ENCODE peak calls at places on chromosomes 11 and 22, in nine cellular contexts. One of them, this sample, is unnamed.

GRCh38 chr11:101870510-101870909 is 44.3 kb upstream of the CEP126 start:
- DNase-seq in neural progenitor cell: no peak
- DNase-seq in GM23248: peak
- DNase-seq in GM23338: no peak
- DNase-seq in SK-N-SH: no peak
- DNase-seq in hepatocyte: peak
- DNase-seq in HCT116: peak
- DNase-seq in PC-3: peak
- DNase-seq in MM.1S: no peak
- DNase-seq in this sample: no peak

GRCh38 chr11:120929090-120929489 is 94.8 kb upstream of the TBCEL start:
- DNase-seq in neural progenitor cell: no peak
- DNase-seq in GM23248: peak
- DNase-seq in GM23338: no peak
- DNase-seq in SK-N-SH: no peak
- DNase-seq in hepatocyte: no peak
- DNase-seq in HCT116: no peak
- DNase-seq in PC-3: no peak
- DNase-seq in MM.1S: no peak
- DNase-seq in this sample: no peak

GRCh38 chr11:77347962-77348361 is 46.5 kb upstream of the GDPD4 start:
- DNase-seq in neural progenitor cell: no peak
- DNase-seq in GM23248: no peak
- DNase-seq in GM23338: no peak
- DNase-seq in SK-N-SH: no peak
- DNase-seq in hepatocyte: no peak
- DNase-seq in HCT116: no peak
- DNase-seq in PC-3: no peak
- DNase-seq in MM.1S: no peak
- DNase-seq in this sample: no peak

GRCh38 chr22:23196165-23196564 is 15.9 kb downstream of the BCR start:
- DNase-seq in neural progenitor cell: no peak
- DNase-seq in GM23248: no peak
- DNase-seq in GM23338: no peak
- DNase-seq in SK-N-SH: no peak
- DNase-seq in hepatocyte: no peak
- DNase-seq in HCT116: no peak
- DNase-seq in PC-3: no peak
- DNase-seq in MM.1S: no peak
- DNase-seq in this sample: no peak

GRCh38 chr11:42770444-42771065 is 541.2 kb upstream of the API5 start:
- DNase-seq in neural progenitor cell: peak
- DNase-seq in GM23248: peak
- DNase-seq in GM23338: peak
- DNase-seq in SK-N-SH: peak
- DNase-seq in hepatocyte: peak
- DNase-seq in HCT116: no peak
- DNase-seq in PC-3: peak
- DNase-seq in MM.1S: peak
- DNase-seq in this sample: peak

GRCh38 chr11:126512741-126513715 is 157.5 kb downstream of the ST3GAL4 start:
- DNase-seq in neural progenitor cell: no peak
- DNase-seq in GM23248: no peak
- DNase-seq in GM23338: no peak
- DNase-seq in SK-N-SH: no peak
- DNase-seq in hepatocyte: no peak
- DNase-seq in HCT116: no peak
- DNase-seq in PC-3: no peak
- DNase-seq in MM.1S: no peak
- DNase-seq in this sample: no peak

GRCh38 chr11:115266066-115266465 is 238.1 kb downstream of the CADM1 start:
- DNase-seq in neural progenitor cell: no peak
- DNase-seq in GM23248: no peak
- DNase-seq in GM23338: no peak
- DNase-seq in SK-N-SH: no peak
- DNase-seq in hepatocyte: no peak
- DNase-seq in HCT116: no peak
- DNase-seq in PC-3: no peak
- DNase-seq in MM.1S: no peak
- DNase-seq in this sample: no peak

GRCh38 chr11:22703040-22703439 is 36.6 kb downstream of the GAS2 start:
- DNase-seq in neural progenitor cell: peak
- DNase-seq in GM23248: peak
- DNase-seq in GM23338: peak
- DNase-seq in SK-N-SH: no peak
- DNase-seq in hepatocyte: peak
- DNase-seq in HCT116: peak
- DNase-seq in PC-3: peak
- DNase-seq in MM.1S: no peak
- DNase-seq in this sample: no peak

GRCh38 chr11:12050470-12050891 is 42.1 kb upstream of the DKK3 start:
- DNase-seq in neural progenitor cell: no peak
- DNase-seq in GM23248: no peak
- DNase-seq in GM23338: peak
- DNase-seq in SK-N-SH: no peak
- DNase-seq in hepatocyte: no peak
- DNase-seq in HCT116: no peak
- DNase-seq in PC-3: no peak
- DNase-seq in MM.1S: no peak
- DNase-seq in this sample: no peak

GRCh38 chr22:42033263-42034181 is 34.9 kb downstream of the WBP2NL start:
- DNase-seq in neural progenitor cell: no peak
- DNase-seq in GM23248: no peak
- DNase-seq in GM23338: no peak
- DNase-seq in SK-N-SH: no peak
- DNase-seq in hepatocyte: no peak
- DNase-seq in HCT116: no peak
- DNase-seq in PC-3: no peak
- DNase-seq in MM.1S: no peak
- DNase-seq in this sample: peak

GRCh38 chr11:33530824-33531223 is 169.8 kb downstream of the C11orf91 start:
- DNase-seq in neural progenitor cell: no peak
- DNase-seq in GM23248: peak
- DNase-seq in GM23338: no peak
- DNase-seq in SK-N-SH: no peak
- DNase-seq in hepatocyte: no peak
- DNase-seq in HCT116: no peak
- DNase-seq in PC-3: peak
- DNase-seq in MM.1S: no peak
- DNase-seq in this sample: no peak

GRCh38 chr22:47693606-47694005 is 931.2 kb downstream of the TBC1D22A start:
- DNase-seq in neural progenitor cell: no peak
- DNase-seq in GM23248: no peak
- DNase-seq in GM23338: no peak
- DNase-seq in SK-N-SH: no peak
- DNase-seq in hepatocyte: no peak
- DNase-seq in HCT116: no peak
- DNase-seq in PC-3: no peak
- DNase-seq in MM.1S: no peak
- DNase-seq in this sample: no peak

GRCh38 chr11:117094776-117095175 is 3.5 kb downstream of the SIK3 start:
- DNase-seq in neural progenitor cell: peak
- DNase-seq in GM23248: peak
- DNase-seq in GM23338: peak
- DNase-seq in SK-N-SH: no peak
- DNase-seq in hepatocyte: peak
- DNase-seq in HCT116: no peak
- DNase-seq in PC-3: peak
- DNase-seq in MM.1S: no peak
- DNase-seq in this sample: no peak

GRCh38 chr22:21022955-21023614 is 8.1 kb downstream of the P2RX6 start:
- DNase-seq in neural progenitor cell: no peak
- DNase-seq in GM23248: no peak
- DNase-seq in GM23338: no peak
- DNase-seq in SK-N-SH: no peak
- DNase-seq in hepatocyte: no peak
- DNase-seq in HCT116: no peak
- DNase-seq in PC-3: no peak
- DNase-seq in MM.1S: no peak
- DNase-seq in this sample: no peak

GRCh38 chr11:375065-376025 is 6.0 kb downstream of the B4GALNT4 start:
- DNase-seq in neural progenitor cell: no peak
- DNase-seq in GM23248: no peak
- DNase-seq in GM23338: no peak
- DNase-seq in SK-N-SH: peak
- DNase-seq in hepatocyte: no peak
- DNase-seq in HCT116: no peak
- DNase-seq in PC-3: no peak
- DNase-seq in MM.1S: no peak
- DNase-seq in this sample: no peak

DNA sequence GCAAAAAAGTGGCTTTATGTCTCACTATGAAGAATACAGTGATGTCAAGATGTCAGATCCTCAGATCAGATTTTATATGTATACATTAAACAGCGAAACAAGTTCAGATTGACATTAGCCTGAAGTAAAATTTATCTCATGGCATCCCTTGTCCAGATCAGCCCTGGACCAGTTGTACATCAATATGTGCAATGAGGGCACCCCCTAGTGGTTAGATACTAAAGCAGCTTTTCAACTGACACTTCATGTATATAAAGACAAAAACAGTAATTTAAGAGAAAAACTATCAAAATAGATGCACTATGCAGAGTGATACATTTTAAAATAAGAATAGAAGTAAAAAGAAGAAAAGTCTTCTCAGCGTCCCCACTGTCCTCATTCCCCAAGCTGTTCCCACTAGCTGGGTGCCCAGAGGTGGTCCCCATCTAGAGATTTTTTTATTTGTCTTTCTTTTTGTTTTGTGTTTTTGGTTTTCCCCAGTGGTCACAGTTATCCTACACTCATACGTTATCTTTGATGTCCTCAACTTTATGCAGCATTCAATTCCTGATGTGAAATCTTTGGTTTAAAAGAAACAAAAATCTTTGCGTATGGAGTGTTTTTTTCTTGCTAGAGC is 2193.4 kb upstream of the RAG2 start:
- DNase-seq in neural progenitor cell: peak
- DNase-seq in GM23248: peak
- DNase-seq in GM23338: peak
- DNase-seq in SK-N-SH: peak
- DNase-seq in hepatocyte: peak
- DNase-seq in HCT116: peak
- DNase-seq in PC-3: peak
- DNase-seq in MM.1S: peak
- DNase-seq in this sample: peak
- TF ChIP-seq EZH2phosphoT487 in neural progenitor cell: no peak
- TF ChIP-seq EZH2phosphoT487 in GM23248: no peak
- TF ChIP-seq EZH2phosphoT487 in GM23338: no peak
- TF ChIP-seq EZH2phosphoT487 in SK-N-SH: no peak
- TF ChIP-seq EZH2phosphoT487 in hepatocyte: no peak
- TF ChIP-seq EZH2phosphoT487 in HCT116: no peak
- TF ChIP-seq EZH2phosphoT487 in PC-3: no peak
- TF ChIP-seq EZH2phosphoT487 in MM.1S: no peak
- TF ChIP-seq EZH2phosphoT487 in this sample: no peak

DNA sequence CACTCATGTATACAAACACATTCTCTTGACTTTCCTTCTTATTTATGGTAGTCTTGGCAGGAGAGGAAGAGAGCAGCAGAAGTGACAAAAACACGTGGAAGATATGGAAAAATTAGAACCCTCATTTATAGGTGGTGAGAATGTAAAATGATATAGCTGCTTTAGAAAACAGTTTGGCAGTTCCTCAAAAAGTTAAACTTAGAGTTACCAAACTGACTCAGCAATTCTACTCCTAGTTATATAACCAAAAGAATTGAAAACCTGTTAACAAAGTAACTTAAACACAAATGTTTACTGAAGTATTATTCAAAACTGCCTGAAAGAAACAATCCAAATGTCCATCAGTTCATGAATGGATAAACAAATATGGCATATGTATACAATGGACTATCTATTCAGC is 16.8 kb downstream of the NUCB2 start:
- DNase-seq in neural progenitor cell: no peak
- DNase-seq in GM23248: no peak
- DNase-seq in GM23338: no peak
- DNase-seq in SK-N-SH: no peak
- DNase-seq in hepatocyte: no peak
- DNase-seq in HCT116: no peak
- DNase-seq in PC-3: no peak
- DNase-seq in MM.1S: no peak
- DNase-seq in this sample: no peak
- H3K27ac ChIP-seq in neural progenitor cell: no peak
- H3K27ac ChIP-seq in GM23248: no peak
- H3K27ac ChIP-seq in GM23338: no peak
- H3K27ac ChIP-seq in SK-N-SH: no peak
- H3K27ac ChIP-seq in hepatocyte: no peak
- H3K27ac ChIP-seq in HCT116: no peak
- H3K27ac ChIP-seq in PC-3: no peak
- H3K27ac ChIP-seq in MM.1S: no peak
- H3K27ac ChIP-seq in this sample: no peak

DNA sequence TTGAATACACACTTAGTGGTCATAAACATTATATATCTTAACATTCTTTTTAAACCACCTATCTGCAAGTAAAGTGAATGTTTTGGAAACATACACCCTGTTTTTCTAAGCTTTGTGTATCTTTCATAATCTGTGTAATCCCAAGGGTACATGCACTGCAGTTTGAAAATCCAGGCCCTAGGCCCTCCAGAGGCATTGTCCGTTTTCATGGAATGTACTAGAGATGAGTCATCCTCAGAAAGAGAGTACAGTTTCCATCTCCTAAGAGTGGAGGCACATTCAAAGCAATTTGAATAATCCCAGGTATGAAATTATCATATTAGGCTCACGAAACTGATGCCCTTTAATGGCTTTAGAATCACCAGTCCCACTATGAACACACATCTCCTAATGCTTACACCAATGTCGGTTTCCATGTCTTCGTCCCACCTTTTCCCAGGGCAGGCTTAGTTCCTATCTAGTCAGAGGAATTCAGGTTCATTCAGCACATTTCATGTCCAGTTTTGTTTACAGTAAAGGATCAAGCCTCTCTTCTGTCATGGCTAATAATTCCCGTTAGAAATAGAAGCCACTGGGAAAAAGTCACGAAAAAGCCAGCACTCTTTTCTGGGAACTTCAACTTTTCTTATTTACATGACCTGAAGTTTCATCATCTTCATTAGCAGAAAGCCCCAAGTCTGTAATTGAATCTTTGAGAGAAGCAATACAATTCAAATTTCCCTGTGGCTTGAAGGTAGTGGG is 39.5 kb upstream of the CD44 start:
- DNase-seq in neural progenitor cell: no peak
- DNase-seq in GM23248: peak
- DNase-seq in GM23338: no peak
- DNase-seq in SK-N-SH: no peak
- DNase-seq in hepatocyte: no peak
- DNase-seq in HCT116: no peak
- DNase-seq in PC-3: peak
- DNase-seq in MM.1S: no peak
- DNase-seq in this sample: no peak
- TF ChIP-seq EZH2phosphoT487 in neural progenitor cell: no peak
- TF ChIP-seq EZH2phosphoT487 in GM23248: no peak
- TF ChIP-seq EZH2phosphoT487 in GM23338: no peak
- TF ChIP-seq EZH2phosphoT487 in SK-N-SH: no peak
- TF ChIP-seq EZH2phosphoT487 in hepatocyte: no peak
- TF ChIP-seq EZH2phosphoT487 in HCT116: no peak
- TF ChIP-seq EZH2phosphoT487 in PC-3: no peak
- TF ChIP-seq EZH2phosphoT487 in MM.1S: no peak
- TF ChIP-seq EZH2phosphoT487 in this sample: no peak

DNA sequence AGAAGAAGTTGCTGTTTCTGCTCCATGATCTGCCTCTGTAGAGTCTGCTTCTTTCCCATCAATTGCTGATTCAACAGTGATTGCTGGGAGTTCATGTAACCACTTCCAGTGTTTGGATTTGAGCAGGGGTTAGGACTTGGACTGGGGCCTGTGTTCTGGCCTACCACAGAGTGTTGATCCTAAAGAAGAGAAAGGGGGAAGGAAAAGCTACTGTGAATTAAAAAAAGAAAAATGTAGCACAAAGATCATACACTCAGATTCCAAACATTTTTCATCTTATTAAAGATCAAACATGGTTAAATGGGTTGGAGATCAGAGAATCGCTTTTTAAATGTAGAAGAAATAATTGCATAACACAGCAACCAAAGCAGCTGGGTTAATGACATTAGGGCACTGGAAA is 67.6 kb upstream of the MTMR2 start:
- DNase-seq in neural progenitor cell: no peak
- DNase-seq in GM23248: peak
- DNase-seq in GM23338: no peak
- DNase-seq in SK-N-SH: no peak
- DNase-seq in hepatocyte: no peak
- DNase-seq in HCT116: no peak
- DNase-seq in PC-3: no peak
- DNase-seq in MM.1S: no peak
- DNase-seq in this sample: no peak
- H3K27ac ChIP-seq in neural progenitor cell: no peak
- H3K27ac ChIP-seq in GM23248: peak
- H3K27ac ChIP-seq in GM23338: no peak
- H3K27ac ChIP-seq in SK-N-SH: peak
- H3K27ac ChIP-seq in hepatocyte: peak
- H3K27ac ChIP-seq in HCT116: no peak
- H3K27ac ChIP-seq in PC-3: no peak
- H3K27ac ChIP-seq in MM.1S: no peak
- H3K27ac ChIP-seq in this sample: no peak